ENCODE peak calls at places on chromosome 18, in eight cellular contexts. W is T-helper 2 cell, O is KG1, Y is left cardiac atrium, G is colonic mucosa, T is HEK293T, M is non-pigmented ciliary epithelial cell, S is stomach. U is an unnamed sample.

GRCh38 chr18:24538421-24539264 is 78.2 kb downstream of the HRH4 start:
- DNase-seq in M (no peak), T (peak), G (no peak), Y (no peak), O (no peak), W (no peak), S (no peak), U (no peak)

GRCh38 chr18:10113156-10114022 is 199.6 kb downstream of the VAPA start:
- DNase-seq in T (no peak), W (no peak), Y (no peak), M (no peak), G (no peak), S (no peak), O (no peak), U (no peak)

GRCh38 chr18:13540783-13541182 is 185.6 kb downstream of the FAM210A start:
- DNase-seq in W (no peak), M (no peak), Y (no peak), O (no peak), G (no peak), S (no peak), T (no peak), U (no peak)

GRCh38 chr18:48819781-48820482 is 130.8 kb downstream of the SMAD7 start:
- DNase-seq in M (no peak), Y (peak), S (peak), G (no peak), T (no peak), O (no peak), W (no peak), U (no peak)

GRCh38 chr18:79523738-79524180 is 128.0 kb downstream of the NFATC1 start:
- DNase-seq in Y (no peak), G (peak), T (no peak), S (no peak), W (no peak), O (peak), M (no peak), U (no peak)

GRCh38 chr18:75831960-75832359 is 404.5 kb upstream of the SMIM21 start:
- DNase-seq in W (no peak), M (no peak), Y (no peak), S (no peak), G (no peak), O (no peak), T (no peak), U (no peak)

GRCh38 chr18:35705988-35706387 is 124.4 kb downstream of the GALNT1 start:
- DNase-seq in T (no peak), G (no peak), W (no peak), O (no peak), Y (no peak), S (no peak), M (no peak), U (no peak)

GRCh38 chr18:9918016-9918680 is 4.3 kb downstream of the VAPA start:
- DNase-seq in T (no peak), G (no peak), O (no peak), Y (no peak), W (no peak), M (no peak), S (no peak), U (no peak)

GRCh38 chr18:48832961-48833700 is 117.6 kb downstream of the SMAD7 start:
- DNase-seq in M (no peak), W (no peak), T (no peak), S (peak), G (peak), O (peak), Y (peak), U (peak)

GRCh38 chr18:28112056-28112470 is 64.9 kb downstream of the CDH2 start:
- DNase-seq in G (no peak), M (peak), O (no peak), Y (no peak), S (no peak), W (no peak), T (peak), U (no peak)

GRCh38 chr18:22466608-22467390 is 49.1 kb upstream of the CTAGE1 start:
- DNase-seq in S (no peak), T (peak), W (no peak), M (no peak), G (peak), Y (peak), O (no peak), U (no peak)

GRCh38 chr18:55647331-55647730 is 59.3 kb upstream of the TCF4 start:
- DNase-seq in S (no peak), G (no peak), T (no peak), M (no peak), Y (no peak), O (no peak), W (no peak), U (no peak)

GRCh38 chr18:74597662-74598349 is at the start of gene ZNF407:
- DNase-seq in T (peak), W (peak), O (peak), M (peak), S (peak), Y (peak), G (peak), U (peak)

U was measured in ELF-1.